ENCODE peak calls at places on chromosomes 1 and 21, in eight cellular contexts. One of them, this sample, is unnamed.

GRCh38 chr1:198892065-198892464 is 253.2 kb downstream of the PTPRC start:
- DNase-seq in GM23338: peak
- DNase-seq in fibroblast of the aortic adventitia: peak
- DNase-seq in activated T-cell treated with anti-CD3 and anti-CD28 coated beads for 1 hour: no peak
- DNase-seq in NCI-H1105: no peak
- DNase-seq in AG08395: peak
- DNase-seq in fibroblast of villous mesenchyme: peak
- DNase-seq in HuH-7.5: no peak
- DNase-seq in this sample: no peak

GRCh38 chr1:1893291-1893985 is 2.6 kb upstream of the GNB1 start:
- DNase-seq in GM23338: no peak
- DNase-seq in fibroblast of the aortic adventitia: no peak
- DNase-seq in activated T-cell treated with anti-CD3 and anti-CD28 coated beads for 1 hour: no peak
- DNase-seq in NCI-H1105: no peak
- DNase-seq in AG08395: no peak
- DNase-seq in fibroblast of villous mesenchyme: no peak
- DNase-seq in HuH-7.5: no peak
- DNase-seq in this sample: no peak

GRCh38 chr1:205983925-205984725 is 19.1 kb downstream of the RAB7B start:
- DNase-seq in GM23338: peak
- DNase-seq in fibroblast of the aortic adventitia: peak
- DNase-seq in activated T-cell treated with anti-CD3 and anti-CD28 coated beads for 1 hour: no peak
- DNase-seq in NCI-H1105: no peak
- DNase-seq in AG08395: peak
- DNase-seq in fibroblast of villous mesenchyme: peak
- DNase-seq in HuH-7.5: peak
- DNase-seq in this sample: peak

GRCh38 chr1:84753516-84754375 is 63.5 kb upstream of the SSX2IP start:
- DNase-seq in GM23338: peak
- DNase-seq in fibroblast of the aortic adventitia: peak
- DNase-seq in activated T-cell treated with anti-CD3 and anti-CD28 coated beads for 1 hour: peak
- DNase-seq in NCI-H1105: peak
- DNase-seq in AG08395: peak
- DNase-seq in fibroblast of villous mesenchyme: peak
- DNase-seq in HuH-7.5: peak
- DNase-seq in this sample: peak

GRCh38 chr1:109975718-109976117 is 8.8 kb upstream of the AHCYL1 start:
- DNase-seq in GM23338: no peak
- DNase-seq in fibroblast of the aortic adventitia: peak
- DNase-seq in activated T-cell treated with anti-CD3 and anti-CD28 coated beads for 1 hour: no peak
- DNase-seq in NCI-H1105: no peak
- DNase-seq in AG08395: peak
- DNase-seq in fibroblast of villous mesenchyme: peak
- DNase-seq in HuH-7.5: no peak
- DNase-seq in this sample: no peak

GRCh38 chr1:101587749-101588148 is 350.9 kb downstream of the S1PR1 start:
- DNase-seq in GM23338: no peak
- DNase-seq in fibroblast of the aortic adventitia: no peak
- DNase-seq in activated T-cell treated with anti-CD3 and anti-CD28 coated beads for 1 hour: no peak
- DNase-seq in NCI-H1105: no peak
- DNase-seq in AG08395: no peak
- DNase-seq in fibroblast of villous mesenchyme: peak
- DNase-seq in HuH-7.5: no peak
- DNase-seq in this sample: no peak

GRCh38 chr1:94068831-94069648 is 51.9 kb downstream of the ABCA4 start:
- DNase-seq in GM23338: no peak
- DNase-seq in fibroblast of the aortic adventitia: no peak
- DNase-seq in activated T-cell treated with anti-CD3 and anti-CD28 coated beads for 1 hour: no peak
- DNase-seq in NCI-H1105: no peak
- DNase-seq in AG08395: no peak
- DNase-seq in fibroblast of villous mesenchyme: peak
- DNase-seq in HuH-7.5: no peak
- DNase-seq in this sample: peak

GRCh38 chr1:78240755-78241154 is 195.0 kb downstream of the GIPC2 start:
- DNase-seq in GM23338: no peak
- DNase-seq in fibroblast of the aortic adventitia: peak
- DNase-seq in activated T-cell treated with anti-CD3 and anti-CD28 coated beads for 1 hour: no peak
- DNase-seq in NCI-H1105: no peak
- DNase-seq in AG08395: no peak
- DNase-seq in fibroblast of villous mesenchyme: no peak
- DNase-seq in HuH-7.5: no peak
- DNase-seq in this sample: no peak

GRCh38 chr1:54701996-54702395 is 13.7 kb upstream of the TTC4 start:
- DNase-seq in GM23338: no peak
- DNase-seq in fibroblast of the aortic adventitia: no peak
- DNase-seq in activated T-cell treated with anti-CD3 and anti-CD28 coated beads for 1 hour: no peak
- DNase-seq in NCI-H1105: no peak
- DNase-seq in AG08395: no peak
- DNase-seq in fibroblast of villous mesenchyme: no peak
- DNase-seq in HuH-7.5: no peak
- DNase-seq in this sample: no peak

GRCh38 chr21:28334407-28334806 is 658.3 kb downstream of the LTN1 start:
- DNase-seq in GM23338: no peak
- DNase-seq in fibroblast of the aortic adventitia: no peak
- DNase-seq in activated T-cell treated with anti-CD3 and anti-CD28 coated beads for 1 hour: no peak
- DNase-seq in NCI-H1105: no peak
- DNase-seq in AG08395: no peak
- DNase-seq in fibroblast of villous mesenchyme: no peak
- DNase-seq in HuH-7.5: no peak
- DNase-seq in this sample: no peak

GRCh38 chr1:227330709-227331108 is 12.4 kb upstream of the CDC42BPA start:
- DNase-seq in GM23338: no peak
- DNase-seq in fibroblast of the aortic adventitia: no peak
- DNase-seq in activated T-cell treated with anti-CD3 and anti-CD28 coated beads for 1 hour: no peak
- DNase-seq in NCI-H1105: no peak
- DNase-seq in AG08395: no peak
- DNase-seq in fibroblast of villous mesenchyme: peak
- DNase-seq in HuH-7.5: no peak
- DNase-seq in this sample: no peak

GRCh38 chr1:70034403-70034802 is 171.0 kb downstream of the LRRC40 start:
- DNase-seq in GM23338: peak
- DNase-seq in fibroblast of the aortic adventitia: peak
- DNase-seq in activated T-cell treated with anti-CD3 and anti-CD28 coated beads for 1 hour: no peak
- DNase-seq in NCI-H1105: peak
- DNase-seq in AG08395: peak
- DNase-seq in fibroblast of villous mesenchyme: peak
- DNase-seq in HuH-7.5: no peak
- DNase-seq in this sample: peak

GRCh38 chr1:223504741-223505140 is 111.5 kb downstream of the CCDC185 start:
- DNase-seq in GM23338: no peak
- DNase-seq in fibroblast of the aortic adventitia: peak
- DNase-seq in activated T-cell treated with anti-CD3 and anti-CD28 coated beads for 1 hour: no peak
- DNase-seq in NCI-H1105: peak
- DNase-seq in AG08395: peak
- DNase-seq in fibroblast of villous mesenchyme: peak
- DNase-seq in HuH-7.5: no peak
- DNase-seq in this sample: no peak

GRCh38 chr1:111351700-111352099 is 61.0 kb downstream of the CHIA start:
- DNase-seq in GM23338: no peak
- DNase-seq in fibroblast of the aortic adventitia: no peak
- DNase-seq in activated T-cell treated with anti-CD3 and anti-CD28 coated beads for 1 hour: no peak
- DNase-seq in NCI-H1105: no peak
- DNase-seq in AG08395: no peak
- DNase-seq in fibroblast of villous mesenchyme: no peak
- DNase-seq in HuH-7.5: no peak
- DNase-seq in this sample: no peak

GRCh38 chr1:212814548-212814947 is 22.9 kb downstream of the TATDN3 start:
- DNase-seq in GM23338: peak
- DNase-seq in fibroblast of the aortic adventitia: no peak
- DNase-seq in activated T-cell treated with anti-CD3 and anti-CD28 coated beads for 1 hour: no peak
- DNase-seq in NCI-H1105: no peak
- DNase-seq in AG08395: no peak
- DNase-seq in fibroblast of villous mesenchyme: no peak
- DNase-seq in HuH-7.5: no peak
- DNase-seq in this sample: peak

GRCh38 chr1:24289937-24290595 is 29.1 kb upstream of the GRHL3 start:
- DNase-seq in GM23338: no peak
- DNase-seq in fibroblast of the aortic adventitia: peak
- DNase-seq in activated T-cell treated with anti-CD3 and anti-CD28 coated beads for 1 hour: no peak
- DNase-seq in NCI-H1105: peak
- DNase-seq in AG08395: peak
- DNase-seq in fibroblast of villous mesenchyme: peak
- DNase-seq in HuH-7.5: no peak
- DNase-seq in this sample: no peak

GRCh38 chr1:7410156-7410555 is 360.9 kb upstream of the VAMP3 start:
- DNase-seq in GM23338: no peak
- DNase-seq in fibroblast of the aortic adventitia: no peak
- DNase-seq in activated T-cell treated with anti-CD3 and anti-CD28 coated beads for 1 hour: no peak
- DNase-seq in NCI-H1105: no peak
- DNase-seq in AG08395: no peak
- DNase-seq in fibroblast of villous mesenchyme: no peak
- DNase-seq in HuH-7.5: no peak
- DNase-seq in this sample: no peak

GRCh38 chr1:10682114-10682445 is 114.4 kb downstream of the CASZ1 start:
- DNase-seq in GM23338: no peak
- DNase-seq in fibroblast of the aortic adventitia: no peak
- DNase-seq in activated T-cell treated with anti-CD3 and anti-CD28 coated beads for 1 hour: no peak
- DNase-seq in NCI-H1105: no peak
- DNase-seq in AG08395: no peak
- DNase-seq in fibroblast of villous mesenchyme: no peak
- DNase-seq in HuH-7.5: no peak
- DNase-seq in this sample: no peak

GRCh38 chr1:173295391-173295790 is 88.3 kb upstream of the TNFSF4 start:
- DNase-seq in GM23338: no peak
- DNase-seq in fibroblast of the aortic adventitia: no peak
- DNase-seq in activated T-cell treated with anti-CD3 and anti-CD28 coated beads for 1 hour: no peak
- DNase-seq in NCI-H1105: no peak
- DNase-seq in AG08395: no peak
- DNase-seq in fibroblast of villous mesenchyme: peak
- DNase-seq in HuH-7.5: no peak
- DNase-seq in this sample: no peak

GRCh38 chr1:155931332-155932038 is 2.7 kb downstream of the KHDC4 start:
- DNase-seq in GM23338: no peak
- DNase-seq in fibroblast of the aortic adventitia: peak
- DNase-seq in activated T-cell treated with anti-CD3 and anti-CD28 coated beads for 1 hour: no peak
- DNase-seq in NCI-H1105: no peak
- DNase-seq in AG08395: no peak
- DNase-seq in fibroblast of villous mesenchyme: peak
- DNase-seq in HuH-7.5: no peak
- DNase-seq in this sample: no peak

GRCh38 chr1:22319608-22320007 is 132.0 kb upstream of the ZBTB40 start:
- DNase-seq in GM23338: no peak
- DNase-seq in fibroblast of the aortic adventitia: no peak
- DNase-seq in activated T-cell treated with anti-CD3 and anti-CD28 coated beads for 1 hour: no peak
- DNase-seq in NCI-H1105: no peak
- DNase-seq in AG08395: no peak
- DNase-seq in fibroblast of villous mesenchyme: no peak
- DNase-seq in HuH-7.5: no peak
- DNase-seq in this sample: no peak

GRCh38 chr1:80008934-80009333 is 1002.4 kb upstream of the ADGRL4 start:
- DNase-seq in GM23338: no peak
- DNase-seq in fibroblast of the aortic adventitia: no peak
- DNase-seq in activated T-cell treated with anti-CD3 and anti-CD28 coated beads for 1 hour: no peak
- DNase-seq in NCI-H1105: no peak
- DNase-seq in AG08395: no peak
- DNase-seq in fibroblast of villous mesenchyme: no peak
- DNase-seq in HuH-7.5: no peak
- DNase-seq in this sample: no peak

GRCh38 chr1:64162151-64162550 is 41.3 kb upstream of the UBE2U start:
- DNase-seq in GM23338: no peak
- DNase-seq in fibroblast of the aortic adventitia: no peak
- DNase-seq in activated T-cell treated with anti-CD3 and anti-CD28 coated beads for 1 hour: no peak
- DNase-seq in NCI-H1105: no peak
- DNase-seq in AG08395: no peak
- DNase-seq in fibroblast of villous mesenchyme: no peak
- DNase-seq in HuH-7.5: no peak
- DNase-seq in this sample: no peak

GRCh38 chr1:48472747-48473146 is 743 bp upstream of the SPATA6 start:
- DNase-seq in GM23338: no peak
- DNase-seq in fibroblast of the aortic adventitia: no peak
- DNase-seq in activated T-cell treated with anti-CD3 and anti-CD28 coated beads for 1 hour: no peak
- DNase-seq in NCI-H1105: peak
- DNase-seq in AG08395: no peak
- DNase-seq in fibroblast of villous mesenchyme: peak
- DNase-seq in HuH-7.5: no peak
- DNase-seq in this sample: no peak

GRCh38 chr1:98323906-98324358 is 337.6 kb upstream of the SNX7 start:
- DNase-seq in GM23338: peak
- DNase-seq in fibroblast of the aortic adventitia: peak
- DNase-seq in activated T-cell treated with anti-CD3 and anti-CD28 coated beads for 1 hour: no peak
- DNase-seq in NCI-H1105: no peak
- DNase-seq in AG08395: peak
- DNase-seq in fibroblast of villous mesenchyme: peak
- DNase-seq in HuH-7.5: no peak
- DNase-seq in this sample: no peak

GRCh38 chr21:25561668-25562641 is 45.3 kb downstream of the MRPL39 start:
- DNase-seq in GM23338: peak
- DNase-seq in fibroblast of the aortic adventitia: peak
- DNase-seq in activated T-cell treated with anti-CD3 and anti-CD28 coated beads for 1 hour: peak
- DNase-seq in NCI-H1105: peak
- DNase-seq in AG08395: peak
- DNase-seq in fibroblast of villous mesenchyme: peak
- DNase-seq in HuH-7.5: no peak
- DNase-seq in this sample: no peak

GRCh38 chr1:160161965-160162705 is 10.7 kb downstream of the ATP1A4 start:
- DNase-seq in GM23338: peak
- DNase-seq in fibroblast of the aortic adventitia: peak
- DNase-seq in activated T-cell treated with anti-CD3 and anti-CD28 coated beads for 1 hour: no peak
- DNase-seq in NCI-H1105: no peak
- DNase-seq in AG08395: peak
- DNase-seq in fibroblast of villous mesenchyme: peak
- DNase-seq in HuH-7.5: no peak
- DNase-seq in this sample: no peak

GRCh38 chr1:151611288-151611790 is 511 bp upstream of the SNX27 start:
- DNase-seq in GM23338: no peak
- DNase-seq in fibroblast of the aortic adventitia: peak
- DNase-seq in activated T-cell treated with anti-CD3 and anti-CD28 coated beads for 1 hour: no peak
- DNase-seq in NCI-H1105: no peak
- DNase-seq in AG08395: peak
- DNase-seq in fibroblast of villous mesenchyme: peak
- DNase-seq in HuH-7.5: no peak
- DNase-seq in this sample: no peak

GRCh38 chr1:36880155-36881070 is 153.9 kb downstream of the GRIK3 start:
- DNase-seq in GM23338: no peak
- DNase-seq in fibroblast of the aortic adventitia: no peak
- DNase-seq in activated T-cell treated with anti-CD3 and anti-CD28 coated beads for 1 hour: no peak
- DNase-seq in NCI-H1105: no peak
- DNase-seq in AG08395: no peak
- DNase-seq in fibroblast of villous mesenchyme: no peak
- DNase-seq in HuH-7.5: no peak
- DNase-seq in this sample: no peak

GRCh38 chr1:76390451-76390850 is 315.9 kb downstream of the ST6GALNAC3 start:
- DNase-seq in GM23338: no peak
- DNase-seq in fibroblast of the aortic adventitia: no peak
- DNase-seq in activated T-cell treated with anti-CD3 and anti-CD28 coated beads for 1 hour: no peak
- DNase-seq in NCI-H1105: no peak
- DNase-seq in AG08395: no peak
- DNase-seq in fibroblast of villous mesenchyme: no peak
- DNase-seq in HuH-7.5: no peak
- DNase-seq in this sample: no peak